ENCODE peak calls at places on chromosomes 6 and 20, in six cellular contexts. V is thoracic aorta, G is HCT116, F is Peyer's patch, Q is IMR-90, N is DND-41. B is an unnamed sample. For H3K4me1, the result is how much of the 10 kb centered on the place peaks cover.

GRCh38 chr20:46232575-46232974 is 75.7 kb downstream of the CDH22 start:
- DNase-seq in V (no peak), G (no peak), F (no peak), Q (no peak), N (no peak), B (no peak)

GRCh38 chr6:134534708-134535149 is 216.8 kb upstream of the SGK1 start:
- DNase-seq in V (no peak), G (no peak), F (no peak), Q (peak), N (no peak), B (no peak)

GRCh38 chr20:13857304-13857703 is 72.5 kb downstream of the NDUFAF5 start:
- DNase-seq in V (no peak), G (no peak), F (no peak), Q (no peak), N (no peak), B (no peak)

GRCh38 chr6:31922942-31923341 is 4.6 kb upstream of the C2 start:
- DNase-seq in V (no peak), G (peak), F (peak), Q (no peak), N (peak), B (no peak)

GRCh38 chr6:86423571-86423970 is 513.8 kb upstream of the HTR1E start:
- DNase-seq in V (no peak), G (no peak), F (no peak), Q (no peak), N (no peak), B (no peak)

GRCh38 chr6:147910254-147910653 is 401.8 kb downstream of the SAMD5 start:
- DNase-seq in V (no peak), G (no peak), F (no peak), Q (no peak), N (no peak), B (no peak)

GRCh38 chr6:124028117-124028516 is 224.5 kb downstream of the NKAIN2 start:
- DNase-seq in V (no peak), G (no peak), F (no peak), Q (no peak), N (no peak), B (no peak)

GRCh38 chr20:62946918-62947317 is 5.6 kb upstream of the SLC17A9 start:
- DNase-seq in V (no peak), G (no peak), F (no peak), Q (no peak), N (no peak), B (no peak)

GRCh38 chr6:7042056-7042653 is 65.6 kb upstream of the RREB1 start:
- DNase-seq in V (no peak), G (no peak), F (no peak), Q (no peak), N (no peak), B (no peak)

GRCh38 chr20:46696791-46697279 is 7.6 kb upstream of the TP53RK start:
- DNase-seq in V (no peak), G (no peak), F (no peak), Q (no peak), N (no peak), B (no peak)

GRCh38 chr6:32096087-32096393 is 13.1 kb downstream of the TNXB start:
- DNase-seq in V (no peak), G (no peak), F (no peak), Q (no peak), N (no peak), B (no peak)

GRCh38 chr6:129853996-129854711 is 7.0 kb downstream of the TMEM244 start:
- DNase-seq in V (no peak), G (peak), F (no peak), Q (peak), N (no peak), B (no peak)

GRCh38 chr6:136149311-136149710 is 100.8 kb downstream of the MTFR2 start:
- DNase-seq in V (no peak), G (no peak), F (no peak), Q (no peak), N (no peak), B (no peak)

GRCh38 chr6:39892490-39893129 is 41.7 kb downstream of the MOCS1 start:
- DNase-seq in V (peak), G (peak), F (no peak), Q (peak), N (peak), B (peak)

GRCh38 chr20:45325367-45325766 is 17.3 kb upstream of the MATN4 start:
- DNase-seq in V (no peak), G (no peak), F (no peak), Q (no peak), N (no peak), B (no peak)

GRCh38 chr6:11968241-11968806 is 43.8 kb upstream of the HIVEP1 start:
- DNase-seq in V (no peak), G (no peak), F (no peak), Q (no peak), N (no peak), B (no peak)

GRCh38 chr20:7207186-7207585 is 439.7 kb downstream of the BMP2 start:
- DNase-seq in V (no peak), G (no peak), F (no peak), Q (no peak), N (no peak), B (no peak)

GRCh38 chr6:37994238-37994637 is 174.7 kb downstream of the ZFAND3 start:
- DNase-seq in V (no peak), G (no peak), F (no peak), Q (no peak), N (no peak), B (no peak)

GRCh38 chr6:49326337-49326736 is 136.7 kb downstream of the MMUT start:
- DNase-seq in V (no peak), G (no peak), F (no peak), Q (peak), N (no peak), B (no peak)

GRCh38 chr20:11155156-11155805 is 481.5 kb upstream of the JAG1 start:
- DNase-seq in V (no peak), G (no peak), F (no peak), Q (no peak), N (no peak), B (no peak)

GRCh38 chr20:6029538-6029937 is 24.3 kb downstream of the LRRN4 start:
- DNase-seq in V (no peak), G (no peak), F (no peak), Q (no peak), N (no peak), B (no peak)

GRCh38 chr6:137286368-137286767 is 67.2 kb upstream of the IFNGR1 start:
- DNase-seq in V (no peak), G (no peak), F (no peak), Q (no peak), N (no peak), B (no peak)

GRCh38 chr6:13229205-13230085 is 98.9 kb downstream of the TBC1D7 start:
- DNase-seq in V (no peak), G (peak), F (peak), Q (no peak), N (no peak), B (no peak)

GRCh38 chr6:82178084-82178758 is 69.3 kb downstream of the IBTK start:
- DNase-seq in V (no peak), G (no peak), F (no peak), Q (peak), N (no peak), B (no peak)

GRCh38 chr20:24497851-24498250 is 28.4 kb downstream of the SYNDIG1 start:
- DNase-seq in V (no peak), G (no peak), F (no peak), Q (peak), N (no peak), B (no peak)

DNA sequence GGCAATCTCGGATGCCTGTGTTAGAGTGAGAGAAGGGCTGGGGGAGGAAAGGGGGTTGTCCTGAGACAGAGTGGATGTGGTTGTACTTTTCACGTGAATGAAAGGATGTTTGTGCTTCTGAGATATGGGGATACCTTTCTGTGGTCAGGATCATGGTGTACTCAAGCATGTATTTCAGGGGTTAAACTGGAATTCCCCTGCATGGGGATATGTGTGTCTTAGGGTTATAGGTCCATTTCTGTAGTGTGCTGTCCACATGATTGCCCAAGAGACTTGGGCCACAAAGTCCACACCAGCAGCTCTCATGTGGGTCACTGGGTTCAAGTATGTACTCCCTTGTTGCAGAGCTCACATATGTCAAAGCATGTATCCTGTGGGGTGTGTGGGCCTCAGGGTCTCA is 10.5 kb downstream of the SYNGAP1 start:
- DNase-seq in V (no peak), G (no peak), F (no peak), Q (no peak), N (no peak), B (no peak)
- H3K4me1 ChIP-seq in V (half or more), G (half or more), F (under half), Q (under half), N (half or more), B (under half)

DNA sequence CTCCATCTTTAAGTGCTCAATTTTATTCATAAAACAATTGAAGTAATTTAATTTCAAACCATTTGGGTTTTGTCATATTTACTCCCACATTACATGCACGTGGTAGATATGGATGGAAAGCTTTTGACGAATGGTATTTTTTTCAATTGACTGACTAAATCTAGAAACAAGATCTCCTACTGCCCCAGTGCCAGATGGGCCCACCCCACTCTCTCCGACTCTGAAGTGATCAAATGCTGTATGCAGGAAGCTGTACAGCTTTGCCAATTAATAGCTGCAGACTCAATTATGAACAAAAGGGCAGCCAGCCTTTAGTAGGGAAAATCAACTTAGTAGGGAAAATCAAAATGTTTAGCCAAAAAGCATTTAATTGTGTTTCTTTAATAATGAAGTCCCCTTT is 46.2 kb downstream of the PACRG start:
- DNase-seq in V (no peak), G (no peak), F (no peak), Q (no peak), N (no peak), B (no peak)
- H3K4me3 ChIP-seq in V (no peak), G (no peak), F (no peak), Q (no peak), N (no peak), B (no peak)

GRCh38 chr6:158815915-158816314 is 3.3 kb downstream of the EZR start:
- DNase-seq in V (no peak), G (no peak), F (peak), Q (no peak), N (no peak), B (no peak)
- H3K4me1 ChIP-seq in V (under half), G (half or more), F (under half), Q (under half), N (half or more), B (under half)

GRCh38 chr20:50013976-50014375 is 31.2 kb downstream of the SNAI1 start:
- DNase-seq in V (no peak), G (no peak), F (no peak), Q (no peak), N (no peak), B (no peak)

GRCh38 chr20:50007369-50007768 is 24.6 kb downstream of the SNAI1 start:
- DNase-seq in V (no peak), G (no peak), F (no peak), Q (no peak), N (no peak), B (no peak)

GRCh38 chr20:50012282-50013263 is 29.8 kb downstream of the SNAI1 start:
- DNase-seq in V (no peak), G (no peak), F (peak), Q (no peak), N (no peak), B (no peak)

GRCh38 chr20:50008007-50008406 is 25.2 kb downstream of the SNAI1 start:
- DNase-seq in V (no peak), G (no peak), F (no peak), Q (no peak), N (no peak), B (no peak)

GRCh38 chr20:50009521-50010454 is 27.0 kb downstream of the SNAI1 start:
- DNase-seq in V (no peak), G (no peak), F (no peak), Q (no peak), N (no peak), B (no peak)
- H3K4me3 ChIP-seq in V (peak), G (no peak), F (no peak), Q (no peak), N (no peak), B (no peak)

DNA sequence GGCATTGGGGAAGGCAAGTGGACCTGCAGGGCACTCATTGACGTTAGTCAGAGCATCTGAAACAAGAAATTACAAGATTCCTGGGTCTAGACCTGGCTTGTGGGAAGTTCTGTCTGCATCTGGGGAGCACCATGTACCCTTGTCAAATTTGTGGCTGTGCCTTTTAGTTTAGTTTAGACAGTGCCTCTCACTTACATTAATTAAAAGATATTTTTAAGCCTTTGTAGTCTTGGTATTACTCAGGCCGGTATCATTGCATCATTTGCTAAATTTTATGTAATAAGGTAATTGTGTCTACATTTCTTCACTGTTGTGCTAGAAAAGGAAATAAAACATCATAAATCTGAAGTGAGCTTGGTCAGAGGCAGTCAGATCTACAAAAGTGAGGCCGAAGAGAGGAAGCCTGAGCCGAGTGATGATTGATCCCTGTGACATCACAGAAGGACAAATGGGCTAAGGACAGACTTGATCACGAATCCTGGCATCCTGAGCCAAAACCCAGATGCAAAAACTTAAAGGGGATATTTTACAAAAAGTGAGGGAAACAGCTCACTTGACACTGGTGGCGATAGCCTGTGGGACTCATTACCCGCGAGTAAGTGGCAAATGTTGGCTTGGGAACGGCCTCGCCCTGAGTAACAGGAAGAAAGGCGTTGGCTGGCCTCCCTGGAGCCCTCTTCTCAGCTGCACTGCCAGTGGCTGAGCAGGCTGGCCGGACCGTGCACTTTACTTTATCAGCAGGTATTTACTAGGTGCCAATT is 106.5 kb downstream of the TCP11 start:
- DNase-seq in V (no peak), G (no peak), F (no peak), Q (no peak), N (no peak), B (no peak)
- H3K4me1 ChIP-seq in V (half or more), G (under half), F (under half), Q (under half), N (under half), B (half or more)

GRCh38 chr6:36698871-36699271 is 1.2 kb downstream of the RAB44 start:
- DNase-seq in V (no peak), G (no peak), F (no peak), Q (no peak), N (no peak), B (no peak)

GRCh38 chr6:36695414-36695813 is 2.2 kb upstream of the RAB44 start:
- DNase-seq in V (no peak), G (no peak), F (no peak), Q (no peak), N (no peak), B (no peak)

GRCh38 chr6:36698196-36698595 is 570 bp downstream of the RAB44 start:
- DNase-seq in V (no peak), G (no peak), F (no peak), Q (no peak), N (no peak), B (no peak)

GRCh38 chr6:36699290-36699689 is 1.7 kb downstream of the RAB44 start:
- DNase-seq in V (no peak), G (no peak), F (no peak), Q (no peak), N (no peak), B (no peak)

GRCh38 chr6:36697481-36697903 is at the start of gene RAB44:
- DNase-seq in V (no peak), G (no peak), F (no peak), Q (no peak), N (peak), B (no peak)
- H3K4me3 ChIP-seq in V (no peak), G (no peak), F (no peak), Q (no peak), N (no peak), B (no peak)

GRCh38 chr20:41135888-41136243 is 1.5 kb upstream of the PLCG1 start:
- DNase-seq in V (no peak), G (no peak), F (no peak), Q (no peak), N (no peak), B (no peak)
- H3K4me1 ChIP-seq in V (under half), G (under half), F (under half), Q (under half), N (under half), B (under half)

DNA sequence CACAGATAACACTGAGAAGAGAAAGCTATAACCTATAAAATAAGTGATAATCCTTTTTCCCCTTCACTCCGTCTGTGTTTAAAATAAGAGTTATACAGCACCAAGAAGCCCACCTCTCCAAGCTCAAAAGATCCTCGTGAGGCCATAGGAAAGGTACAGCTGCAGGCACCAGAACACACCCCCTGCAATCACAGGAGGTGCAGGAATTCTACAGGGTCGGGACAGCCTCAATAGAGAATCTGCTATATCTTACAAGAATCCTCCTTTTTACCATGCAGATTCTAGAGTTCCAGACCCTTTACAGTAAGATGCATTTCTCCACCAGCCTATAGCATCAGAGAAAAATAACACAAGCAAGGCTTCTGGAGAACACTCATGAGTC is 5.0 kb upstream of the ADGRF1 start:
- DNase-seq in V (no peak), G (no peak), F (no peak), Q (no peak), N (no peak), B (no peak)
- H3K4me3 ChIP-seq in V (no peak), G (peak), F (no peak), Q (no peak), N (no peak), B (no peak)

GRCh38 chr20:23420943-23421925 is at the start of gene NAPB:
- DNase-seq in V (peak), G (peak), F (peak), Q (peak), N (peak), B (peak)

GRCh38 chr20:23419995-23420901 is 1.0 kb downstream of the NAPB start:
- DNase-seq in V (no peak), G (no peak), F (peak), Q (peak), N (peak), B (no peak)

GRCh38 chr20:23415958-23416583 is 5.2 kb downstream of the NAPB start:
- DNase-seq in V (no peak), G (no peak), F (no peak), Q (no peak), N (no peak), B (no peak)

GRCh38 chr20:23417861-23418260 is 3.4 kb downstream of the NAPB start:
- DNase-seq in V (no peak), G (no peak), F (no peak), Q (no peak), N (no peak), B (no peak)

DNA sequence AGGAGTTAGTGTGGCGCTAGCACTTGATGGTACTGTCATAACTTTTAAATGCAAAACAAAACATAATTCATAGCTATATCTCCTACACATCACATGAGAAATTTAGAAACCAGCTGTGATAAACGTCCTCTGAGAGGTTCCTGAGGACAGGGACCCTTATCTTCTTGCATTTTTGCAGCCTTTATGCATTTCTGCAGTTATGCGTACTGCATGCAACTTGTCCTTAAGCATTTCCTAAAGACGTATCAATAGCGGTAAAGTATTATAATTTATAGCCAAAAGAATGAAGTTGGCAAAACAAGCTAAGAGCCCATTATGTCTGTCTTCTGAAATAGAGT is 1.7 kb downstream of the NAPB start:
- DNase-seq in V (no peak), G (no peak), F (no peak), Q (no peak), N (no peak), B (no peak)
- H3K4me1 ChIP-seq in V (under half), G (under half), F (under half), Q (under half), N (under half), B (under half)

DNA sequence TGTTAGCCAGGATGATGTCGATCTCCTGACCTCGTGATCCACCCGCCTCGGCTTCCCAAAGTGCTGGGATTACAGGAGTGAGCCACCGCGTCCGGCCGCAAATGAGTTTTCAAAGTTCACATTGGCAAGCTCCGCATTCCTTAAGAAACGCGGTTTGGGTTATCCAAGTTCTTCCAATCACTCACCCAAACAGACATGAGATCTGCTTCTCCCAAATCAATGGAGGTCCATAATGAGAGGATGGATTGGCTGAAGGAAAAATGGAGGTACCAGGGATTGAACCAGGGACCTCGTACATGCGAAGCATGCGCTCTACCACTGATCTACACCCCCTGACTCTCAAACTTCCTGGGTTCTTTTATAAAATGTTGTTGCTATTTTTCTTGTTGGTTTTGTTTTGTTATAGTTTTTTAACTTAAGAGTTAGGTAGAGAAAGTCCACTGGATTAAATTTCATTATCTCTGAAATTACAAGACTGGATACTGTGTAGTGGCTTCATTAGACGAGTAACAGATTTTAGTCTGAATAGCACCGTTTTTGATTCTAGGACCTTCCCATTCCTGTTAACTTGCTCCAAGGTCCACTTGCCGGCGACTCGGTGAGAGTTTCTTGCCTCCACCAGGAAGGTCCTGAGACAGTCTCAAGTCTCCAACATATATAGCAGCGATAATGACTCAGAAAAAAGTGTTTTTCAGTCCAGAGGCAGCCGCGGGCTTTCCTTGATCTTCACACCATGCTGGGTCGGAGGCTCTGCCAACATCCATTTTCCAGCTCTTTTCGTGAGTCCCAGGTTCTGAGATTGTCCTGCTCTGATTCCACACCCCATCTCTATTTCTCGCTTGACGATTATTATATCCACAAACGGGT is 170.2 kb downstream of the GPX5 start:
- DNase-seq in V (no peak), G (no peak), F (no peak), Q (peak), N (no peak), B (no peak)
- H3K4me3 ChIP-seq in V (no peak), G (no peak), F (no peak), Q (no peak), N (no peak), B (no peak)

B was measured in tibial nerve.